ENCODE peak calls at places on chromosomes 3 and 15, in nine cellular contexts. One of them, this sample, is unnamed.

GRCh38 chr15:71052356-71052755 is 62.9 kb upstream of the THSD4 start:
- DNase-seq in naive B cell: no peak
- DNase-seq in activated gamma-delta T cell treated with Interleukin-2 at 50 U/mL for 16 hours: no peak
- DNase-seq in EH: peak
- DNase-seq in fibroblast of the conjunctiva: no peak
- DNase-seq in CD4-positive, CD25-positive, alpha-beta regulatory T cell: no peak
- DNase-seq in left lung: no peak
- DNase-seq in suprapubic skin: no peak
- DNase-seq in EL: peak
- DNase-seq in this sample: no peak

GRCh38 chr15:31758126-31758525 is 272.2 kb upstream of the CHRNA7 start:
- DNase-seq in naive B cell: no peak
- DNase-seq in activated gamma-delta T cell treated with Interleukin-2 at 50 U/mL for 16 hours: peak
- DNase-seq in EH: peak
- DNase-seq in fibroblast of the conjunctiva: peak
- DNase-seq in CD4-positive, CD25-positive, alpha-beta regulatory T cell: no peak
- DNase-seq in left lung: no peak
- DNase-seq in suprapubic skin: no peak
- DNase-seq in EL: peak
- DNase-seq in this sample: peak

GRCh38 chr3:40588406-40588805 is 63.6 kb downstream of the ZNF621 start:
- DNase-seq in naive B cell: no peak
- DNase-seq in activated gamma-delta T cell treated with Interleukin-2 at 50 U/mL for 16 hours: no peak
- DNase-seq in EH: no peak
- DNase-seq in fibroblast of the conjunctiva: no peak
- DNase-seq in CD4-positive, CD25-positive, alpha-beta regulatory T cell: no peak
- DNase-seq in left lung: no peak
- DNase-seq in suprapubic skin: no peak
- DNase-seq in EL: no peak
- DNase-seq in this sample: peak

GRCh38 chr15:66884661-66885237 is 180.7 kb upstream of the SMAD3 start:
- DNase-seq in naive B cell: no peak
- DNase-seq in activated gamma-delta T cell treated with Interleukin-2 at 50 U/mL for 16 hours: no peak
- DNase-seq in EH: no peak
- DNase-seq in fibroblast of the conjunctiva: no peak
- DNase-seq in CD4-positive, CD25-positive, alpha-beta regulatory T cell: no peak
- DNase-seq in left lung: no peak
- DNase-seq in suprapubic skin: peak
- DNase-seq in EL: no peak
- DNase-seq in this sample: no peak

GRCh38 chr3:172106989-172107388 is 67.6 kb downstream of the FNDC3B start:
- DNase-seq in naive B cell: peak
- DNase-seq in activated gamma-delta T cell treated with Interleukin-2 at 50 U/mL for 16 hours: peak
- DNase-seq in EH: no peak
- DNase-seq in fibroblast of the conjunctiva: no peak
- DNase-seq in CD4-positive, CD25-positive, alpha-beta regulatory T cell: peak
- DNase-seq in left lung: peak
- DNase-seq in suprapubic skin: no peak
- DNase-seq in EL: no peak
- DNase-seq in this sample: peak

GRCh38 chr15:71800835-71801745 is 9.3 kb upstream of the NR2E3 start:
- DNase-seq in naive B cell: no peak
- DNase-seq in activated gamma-delta T cell treated with Interleukin-2 at 50 U/mL for 16 hours: no peak
- DNase-seq in EH: peak
- DNase-seq in fibroblast of the conjunctiva: peak
- DNase-seq in CD4-positive, CD25-positive, alpha-beta regulatory T cell: peak
- DNase-seq in left lung: no peak
- DNase-seq in suprapubic skin: no peak
- DNase-seq in EL: peak
- DNase-seq in this sample: peak

GRCh38 chr15:62672268-62672667 is 370.3 kb upstream of the TPM1 start:
- DNase-seq in naive B cell: no peak
- DNase-seq in activated gamma-delta T cell treated with Interleukin-2 at 50 U/mL for 16 hours: no peak
- DNase-seq in EH: peak
- DNase-seq in fibroblast of the conjunctiva: peak
- DNase-seq in CD4-positive, CD25-positive, alpha-beta regulatory T cell: no peak
- DNase-seq in left lung: no peak
- DNase-seq in suprapubic skin: no peak
- DNase-seq in EL: peak
- DNase-seq in this sample: no peak

GRCh38 chr3:41710646-41711388 is 251.1 kb downstream of the ULK4 start:
- DNase-seq in naive B cell: no peak
- DNase-seq in activated gamma-delta T cell treated with Interleukin-2 at 50 U/mL for 16 hours: no peak
- DNase-seq in EH: peak
- DNase-seq in fibroblast of the conjunctiva: peak
- DNase-seq in CD4-positive, CD25-positive, alpha-beta regulatory T cell: no peak
- DNase-seq in left lung: no peak
- DNase-seq in suprapubic skin: no peak
- DNase-seq in EL: peak
- DNase-seq in this sample: no peak

GRCh38 chr3:124774305-124774673 is 44.0 kb downstream of the UMPS start:
- DNase-seq in naive B cell: no peak
- DNase-seq in activated gamma-delta T cell treated with Interleukin-2 at 50 U/mL for 16 hours: no peak
- DNase-seq in EH: peak
- DNase-seq in fibroblast of the conjunctiva: no peak
- DNase-seq in CD4-positive, CD25-positive, alpha-beta regulatory T cell: no peak
- DNase-seq in left lung: no peak
- DNase-seq in suprapubic skin: no peak
- DNase-seq in EL: peak
- DNase-seq in this sample: peak